ENCODE peak calls at places on chromosome X, in seven cellular contexts. One of them, this sample, is unnamed.

GRCh38 chrX:66676413-66676812 is 37.5 kb upstream of the EDA2R start:
- DNase-seq in trophoblast cell: no peak
- DNase-seq in neuronal stem cell: no peak
- DNase-seq in IMR-90: peak
- DNase-seq in mesendoderm: no peak
- DNase-seq in mesenchymal stem cell: no peak
- DNase-seq in H9: no peak
- DNase-seq in this sample: no peak

GRCh38 chrX:18899796-18900380 is 84.0 kb downstream of the PHKA2 start:
- DNase-seq in mesendoderm: peak
- DNase-seq in neuronal stem cell: no peak
- DNase-seq in trophoblast cell: peak
- DNase-seq in IMR-90: no peak
- DNase-seq in mesenchymal stem cell: peak
- DNase-seq in H9: peak
- DNase-seq in this sample: no peak

GRCh38 chrX:39777623-39778025 is 320.1 kb downstream of the BCOR start:
- DNase-seq in mesenchymal stem cell: no peak
- DNase-seq in trophoblast cell: no peak
- DNase-seq in neuronal stem cell: no peak
- DNase-seq in IMR-90: no peak
- DNase-seq in H9: no peak
- DNase-seq in mesendoderm: no peak
- DNase-seq in this sample: no peak

GRCh38 chrX:38458071-38458470 is 103.3 kb upstream of the TSPAN7 start:
- DNase-seq in neuronal stem cell: no peak
- DNase-seq in mesendoderm: peak
- DNase-seq in IMR-90: no peak
- DNase-seq in H9: no peak
- DNase-seq in trophoblast cell: no peak
- DNase-seq in mesenchymal stem cell: no peak
- DNase-seq in this sample: no peak

GRCh38 chrX:53291596-53291995 is 10.2 kb upstream of the IQSEC2 start:
- DNase-seq in IMR-90: no peak
- DNase-seq in mesenchymal stem cell: no peak
- DNase-seq in neuronal stem cell: no peak
- DNase-seq in H9: no peak
- DNase-seq in mesendoderm: no peak
- DNase-seq in trophoblast cell: no peak
- DNase-seq in this sample: no peak

GRCh38 chrX:118682258-118683014 is 45.0 kb upstream of the IL13RA1 start:
- DNase-seq in IMR-90: no peak
- DNase-seq in H9: no peak
- DNase-seq in neuronal stem cell: no peak
- DNase-seq in trophoblast cell: no peak
- DNase-seq in mesenchymal stem cell: no peak
- DNase-seq in mesendoderm: no peak
- DNase-seq in this sample: no peak

GRCh38 chrX:107420571-107420970 is 28.9 kb upstream of the FRMPD3 start:
- DNase-seq in IMR-90: no peak
- DNase-seq in neuronal stem cell: no peak
- DNase-seq in mesendoderm: no peak
- DNase-seq in H9: no peak
- DNase-seq in trophoblast cell: no peak
- DNase-seq in mesenchymal stem cell: no peak
- DNase-seq in this sample: no peak

GRCh38 chrX:147476008-147476407 is 435.7 kb upstream of the FMR1 start:
- DNase-seq in mesendoderm: peak
- DNase-seq in IMR-90: no peak
- DNase-seq in neuronal stem cell: no peak
- DNase-seq in trophoblast cell: peak
- DNase-seq in H9: no peak
- DNase-seq in mesenchymal stem cell: no peak
- DNase-seq in this sample: no peak

GRCh38 chrX:123860983-123861382 is 1.1 kb downstream of the XIAP start:
- DNase-seq in trophoblast cell: no peak
- DNase-seq in mesendoderm: no peak
- DNase-seq in H9: no peak
- DNase-seq in IMR-90: peak
- DNase-seq in neuronal stem cell: no peak
- DNase-seq in mesenchymal stem cell: peak
- DNase-seq in this sample: no peak

GRCh38 chrX:50475208-50475607 is 4.6 kb upstream of the DGKK start:
- DNase-seq in mesendoderm: peak
- DNase-seq in neuronal stem cell: no peak
- DNase-seq in trophoblast cell: no peak
- DNase-seq in mesenchymal stem cell: no peak
- DNase-seq in H9: no peak
- DNase-seq in IMR-90: no peak
- DNase-seq in this sample: no peak

GRCh38 chrX:42466706-42467105 is 311.3 kb downstream of the PPP1R2C start:
- DNase-seq in IMR-90: no peak
- DNase-seq in mesenchymal stem cell: no peak
- DNase-seq in mesendoderm: no peak
- DNase-seq in H9: no peak
- DNase-seq in trophoblast cell: no peak
- DNase-seq in neuronal stem cell: no peak
- DNase-seq in this sample: no peak

GRCh38 chrX:9258346-9259104 is 206.3 kb upstream of the TBL1X start:
- DNase-seq in trophoblast cell: no peak
- DNase-seq in neuronal stem cell: no peak
- DNase-seq in H9: no peak
- DNase-seq in mesenchymal stem cell: no peak
- DNase-seq in mesendoderm: no peak
- DNase-seq in IMR-90: no peak
- DNase-seq in this sample: no peak

GRCh38 chrX:9252182-9252581 is 212.7 kb upstream of the TBL1X start:
- DNase-seq in mesendoderm: peak
- DNase-seq in mesenchymal stem cell: no peak
- DNase-seq in IMR-90: no peak
- DNase-seq in trophoblast cell: no peak
- DNase-seq in H9: no peak
- DNase-seq in neuronal stem cell: no peak
- DNase-seq in this sample: peak

GRCh38 chrX:9257718-9258117 is 207.1 kb upstream of the TBL1X start:
- DNase-seq in IMR-90: no peak
- DNase-seq in neuronal stem cell: no peak
- DNase-seq in H9: no peak
- DNase-seq in mesenchymal stem cell: no peak
- DNase-seq in trophoblast cell: no peak
- DNase-seq in mesendoderm: no peak
- DNase-seq in this sample: no peak

GRCh38 chrX:9249452-9249851 is 215.4 kb upstream of the TBL1X start:
- DNase-seq in IMR-90: no peak
- DNase-seq in trophoblast cell: no peak
- DNase-seq in neuronal stem cell: no peak
- DNase-seq in mesendoderm: no peak
- DNase-seq in H9: no peak
- DNase-seq in mesenchymal stem cell: peak
- DNase-seq in this sample: no peak

GRCh38 chrX:9253211-9253610 is 211.6 kb upstream of the TBL1X start:
- DNase-seq in neuronal stem cell: no peak
- DNase-seq in trophoblast cell: no peak
- DNase-seq in IMR-90: no peak
- DNase-seq in mesenchymal stem cell: no peak
- DNase-seq in mesendoderm: no peak
- DNase-seq in H9: no peak
- DNase-seq in this sample: no peak
- H4K8ac ChIP-seq in neuronal stem cell: no peak
- H4K8ac ChIP-seq in trophoblast cell: no peak
- H4K8ac ChIP-seq in IMR-90: no peak
- H4K8ac ChIP-seq in mesenchymal stem cell: no peak
- H4K8ac ChIP-seq in mesendoderm: no peak
- H4K8ac ChIP-seq in H9: no peak
- H4K8ac ChIP-seq in this sample: no peak

DNA sequence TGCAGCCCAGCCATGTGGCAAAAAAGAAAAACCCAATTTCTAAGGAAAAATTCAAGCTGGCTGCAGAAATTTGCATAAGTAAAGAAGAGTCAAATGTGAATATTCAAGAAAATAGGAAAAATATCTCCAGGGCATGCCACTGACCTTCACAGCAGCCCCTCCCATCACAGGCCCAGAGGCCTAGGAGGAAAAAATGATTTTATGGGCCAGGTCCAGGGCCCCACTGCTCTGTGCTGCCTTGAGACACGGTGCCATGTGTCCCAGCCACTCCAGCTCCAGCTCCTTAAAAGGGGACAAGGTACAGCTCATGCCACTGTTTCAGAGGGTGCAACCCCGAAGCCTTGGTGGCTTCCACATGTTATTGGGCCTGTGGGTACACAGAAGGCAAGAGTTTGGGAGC is 182.7 kb upstream of the FGF16 start:
- DNase-seq in mesendoderm: no peak
- DNase-seq in neuronal stem cell: no peak
- DNase-seq in H9: no peak
- DNase-seq in IMR-90: no peak
- DNase-seq in trophoblast cell: no peak
- DNase-seq in mesenchymal stem cell: no peak
- DNase-seq in this sample: no peak
- H4K8ac ChIP-seq in mesendoderm: no peak
- H4K8ac ChIP-seq in neuronal stem cell: no peak
- H4K8ac ChIP-seq in H9: no peak
- H4K8ac ChIP-seq in IMR-90: no peak
- H4K8ac ChIP-seq in trophoblast cell: no peak
- H4K8ac ChIP-seq in mesenchymal stem cell: no peak
- H4K8ac ChIP-seq in this sample: no peak

GRCh38 chrX:9433596-9433995 is 31.3 kb upstream of the TBL1X start:
- DNase-seq in H9: no peak
- DNase-seq in trophoblast cell: no peak
- DNase-seq in IMR-90: no peak
- DNase-seq in mesendoderm: no peak
- DNase-seq in neuronal stem cell: no peak
- DNase-seq in mesenchymal stem cell: no peak
- DNase-seq in this sample: no peak
- H4K8ac ChIP-seq in H9: no peak
- H4K8ac ChIP-seq in trophoblast cell: no peak
- H4K8ac ChIP-seq in IMR-90: no peak
- H4K8ac ChIP-seq in mesendoderm: no peak
- H4K8ac ChIP-seq in neuronal stem cell: no peak
- H4K8ac ChIP-seq in mesenchymal stem cell: no peak
- H4K8ac ChIP-seq in this sample: no peak

GRCh38 chrX:115989686-115990085 is 180.9 kb upstream of the AGTR2 start:
- DNase-seq in mesenchymal stem cell: no peak
- DNase-seq in neuronal stem cell: no peak
- DNase-seq in trophoblast cell: no peak
- DNase-seq in mesendoderm: no peak
- DNase-seq in IMR-90: no peak
- DNase-seq in H9: no peak
- DNase-seq in this sample: no peak
- H4K8ac ChIP-seq in mesenchymal stem cell: no peak
- H4K8ac ChIP-seq in neuronal stem cell: no peak
- H4K8ac ChIP-seq in trophoblast cell: no peak
- H4K8ac ChIP-seq in mesendoderm: no peak
- H4K8ac ChIP-seq in IMR-90: no peak
- H4K8ac ChIP-seq in H9: no peak
- H4K8ac ChIP-seq in this sample: no peak

GRCh38 chrX:111282141-111282540 is 11.9 kb upstream of the CAPN6 start:
- DNase-seq in H9: no peak
- DNase-seq in IMR-90: no peak
- DNase-seq in neuronal stem cell: no peak
- DNase-seq in trophoblast cell: no peak
- DNase-seq in mesenchymal stem cell: no peak
- DNase-seq in mesendoderm: no peak
- DNase-seq in this sample: no peak

GRCh38 chrX:111288841-111289240 is 18.6 kb upstream of the CAPN6 start:
- DNase-seq in trophoblast cell: no peak
- DNase-seq in IMR-90: no peak
- DNase-seq in mesendoderm: no peak
- DNase-seq in neuronal stem cell: no peak
- DNase-seq in H9: no peak
- DNase-seq in mesenchymal stem cell: no peak
- DNase-seq in this sample: no peak

GRCh38 chrX:111282991-111283390 is 12.7 kb upstream of the CAPN6 start:
- DNase-seq in IMR-90: no peak
- DNase-seq in trophoblast cell: no peak
- DNase-seq in mesendoderm: no peak
- DNase-seq in neuronal stem cell: no peak
- DNase-seq in H9: no peak
- DNase-seq in mesenchymal stem cell: no peak
- DNase-seq in this sample: no peak

GRCh38 chrX:111283446-111283845 is 13.2 kb upstream of the CAPN6 start:
- DNase-seq in H9: no peak
- DNase-seq in mesenchymal stem cell: no peak
- DNase-seq in neuronal stem cell: no peak
- DNase-seq in IMR-90: no peak
- DNase-seq in trophoblast cell: no peak
- DNase-seq in mesendoderm: no peak
- DNase-seq in this sample: no peak

GRCh38 chrX:111284615-111285294 is 14.5 kb upstream of the CAPN6 start:
- DNase-seq in neuronal stem cell: no peak
- DNase-seq in mesenchymal stem cell: no peak
- DNase-seq in H9: no peak
- DNase-seq in trophoblast cell: no peak
- DNase-seq in IMR-90: no peak
- DNase-seq in mesendoderm: no peak
- DNase-seq in this sample: no peak
- H4K8ac ChIP-seq in neuronal stem cell: no peak
- H4K8ac ChIP-seq in mesenchymal stem cell: no peak
- H4K8ac ChIP-seq in H9: no peak
- H4K8ac ChIP-seq in trophoblast cell: no peak
- H4K8ac ChIP-seq in IMR-90: no peak
- H4K8ac ChIP-seq in mesendoderm: no peak
- H4K8ac ChIP-seq in this sample: no peak

This sample was measured in H1.